ENCODE peak calls at places on chromosomes 2 and 18, in five cellular contexts. O, M, V, G and C are unnamed samples.

GRCh38 chr18:48589797-48590519 is 51.1 kb downstream of the CTIF start:
- DNase-seq in O (no peak), M (no peak), V (no peak), G (no peak), C (no peak)

GRCh38 chr2:116674188-116674587 is 1140.3 kb upstream of the DDX18 start:
- DNase-seq in O (no peak), M (no peak), V (no peak), G (no peak), C (no peak)

GRCh38 chr2:74414475-74414874 is 6.9 kb downstream of the C2orf81 start:
- DNase-seq in O (no peak), M (no peak), V (no peak), G (no peak), C (peak; percentile 54)

GRCh38 chr2:147311058-147311429 is 533.8 kb upstream of the ACVR2A start:
- DNase-seq in O (no peak), M (peak; percentile 18), V (no peak), G (no peak), C (no peak)

GRCh38 chr2:220509921-220510320 is 882.5 kb downstream of the SLC4A3 start:
- DNase-seq in O (no peak), M (no peak), V (no peak), G (no peak), C (no peak)

GRCh38 chr18:38459595-38459994 is 894.0 kb upstream of the CELF4 start:
- DNase-seq in O (no peak), M (no peak), V (no peak), G (no peak), C (no peak)

GRCh38 chr2:62163106-62163831 is 32.6 kb upstream of the B3GNT2 start:
- DNase-seq in O (no peak), M (no peak), V (peak; percentile 65), G (no peak), C (peak; percentile 42)

GRCh38 chr2:108224022-108224421 is 15.7 kb upstream of the SULT1C3 start:
- DNase-seq in O (no peak), M (no peak), V (no peak), G (no peak), C (no peak)

GRCh38 chr2:199136681-199137080 is 321.1 kb downstream of the SATB2 start:
- DNase-seq in O (peak; percentile 70), M (peak; percentile 27), V (peak; percentile 5), G (peak; percentile 87), C (no peak)

GRCh38 chr2:217972490-217972889 is 30.3 kb downstream of the TNS1 start:
- DNase-seq in O (peak; percentile 36), M (no peak), V (no peak), G (no peak), C (no peak)

GRCh38 chr2:219344756-219345458 is 12.4 kb upstream of the RESP18 start:
- DNase-seq in O (peak; percentile 32), M (peak; percentile 28), V (no peak), G (peak; percentile 12), C (no peak)

GRCh38 chr2:202373490-202373889 is 2.6 kb upstream of the BMPR2 start:
- DNase-seq in O (no peak), M (no peak), V (no peak), G (peak; percentile 58), C (peak; percentile 37)

GRCh38 chr2:220678943-220679342 is 893.2 kb downstream of the EPHA4 start:
- DNase-seq in O (no peak), M (no peak), V (no peak), G (no peak), C (no peak)

GRCh38 chr2:151260492-151261239 is 997 bp downstream of the RBM43 start:
- DNase-seq in O (peak; percentile 65), M (no peak), V (no peak), G (peak; percentile 43), C (no peak)

GRCh38 chr2:105774781-105775337 is 30.1 kb downstream of the NCK2 start:
- DNase-seq in O (no peak), M (no peak), V (no peak), G (no peak), C (no peak)

GRCh38 chr2:42613281-42614064 is 45.0 kb downstream of the MTA3 start:
- DNase-seq in O (no peak), M (no peak), V (no peak), G (no peak), C (no peak)

GRCh38 chr2:96157649-96158553 is 12.7 kb upstream of the DUSP2 start:
- DNase-seq in O (no peak), M (no peak), V (peak; percentile 92), G (no peak), C (peak; percentile 67)

GRCh38 chr2:42566837-42567251 is 1.6 kb upstream of the MTA3 start:
- DNase-seq in O (no peak), M (no peak), V (no peak), G (no peak), C (no peak)

GRCh38 chr2:4791488-4791887 is 900.7 kb upstream of the SOX11 start:
- DNase-seq in O (no peak), M (no peak), V (no peak), G (no peak), C (no peak)

GRCh38 chr2:144834363-144834762 is 314.4 kb upstream of the ZEB2 start:
- DNase-seq in O (no peak), M (no peak), V (peak; percentile 11), G (no peak), C (no peak)

GRCh38 chr2:64658269-64658668 is 4.6 kb upstream of the SERTAD2 start:
- DNase-seq in O (no peak), M (no peak), V (no peak), G (no peak), C (no peak)

GRCh38 chr2:180519276-180519675 is 461.1 kb upstream of the UBE2E3 start:
- DNase-seq in O (peak; percentile 40), M (no peak), V (no peak), G (peak; percentile 68), C (no peak)

GRCh38 chr2:197641666-197642065 is 33.7 kb downstream of the RFTN2 start:
- DNase-seq in O (no peak), M (no peak), V (no peak), G (no peak), C (no peak)

GRCh38 chr18:52227536-52227935 is 112.5 kb upstream of the DCC start:
- DNase-seq in O (no peak), M (no peak), V (no peak), G (no peak), C (no peak)

GRCh38 chr2:225889452-225889851 is 489.9 kb downstream of the NYAP2 start:
- DNase-seq in O (peak; percentile 92), M (peak; percentile 30), V (no peak), G (peak; percentile 94), C (no peak)

GRCh38 chr2:45888641-45889040 is 237.2 kb downstream of the PRKCE start:
- DNase-seq in O (no peak), M (no peak), V (no peak), G (no peak), C (no peak)

GRCh38 chr2:45889620-45890019 is 238.1 kb downstream of the PRKCE start:
- DNase-seq in O (no peak), M (no peak), V (no peak), G (no peak), C (no peak)

GRCh38 chr2:45890819-45891218 is 239.3 kb downstream of the PRKCE start:
- DNase-seq in O (no peak), M (no peak), V (no peak), G (no peak), C (no peak)

GRCh38 chr2:45889053-45889452 is 237.6 kb downstream of the PRKCE start:
- DNase-seq in O (peak; percentile 65), M (no peak), V (peak; percentile 45), G (peak; percentile 52), C (peak; percentile 65)

DNA sequence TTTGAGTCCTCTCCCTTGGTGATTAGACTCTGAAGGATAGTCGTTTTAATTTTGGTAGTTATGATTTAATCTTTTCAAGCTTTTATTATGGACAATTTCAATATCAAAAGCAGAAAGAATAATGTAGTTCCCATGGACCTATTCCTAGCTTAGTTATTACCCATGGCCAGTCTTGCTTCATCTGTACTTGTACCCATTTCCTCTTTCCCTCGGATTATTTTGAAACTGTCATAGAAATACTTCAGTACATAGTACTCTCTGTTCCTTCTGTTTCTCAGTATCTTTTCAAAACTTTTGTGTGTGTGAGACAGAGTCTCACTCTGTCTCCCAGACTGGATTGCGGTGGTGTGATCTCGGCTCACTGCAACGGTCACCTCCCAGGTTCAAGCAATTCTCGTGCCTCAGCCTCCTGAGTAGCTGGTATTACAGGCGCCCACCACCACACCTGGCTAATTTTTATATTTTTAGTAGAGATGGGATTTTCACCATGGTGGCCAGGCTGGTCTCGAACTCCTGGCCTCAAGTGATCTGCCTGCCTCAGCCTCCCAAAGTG is 238.7 kb downstream of the PRKCE start:
- DNase-seq in O (no peak), M (no peak), V (no peak), G (no peak), C (no peak)
- H3K9ac ChIP-seq in O (no peak overlapping the region), M (no peak overlapping the region), V (no peak overlapping the region), G (no peak overlapping the region), C (no peak overlapping the region)

GRCh38 chr2:55119711-55120487 is 69.6 kb upstream of the RTN4 start:
- DNase-seq in O (peak; percentile 58), M (no peak), V (peak; percentile 15), G (no peak), C (peak; percentile 63)
- H3K27ac ChIP-seq in O (peak overlapping the region; percentile 2), M (peak overlapping the region; percentile 46), V (peak overlapping the region; percentile 65), G (peak overlapping the region; percentile 30), C (peak overlapping the region; percentile 69)

GRCh38 chr2:113156278-113157107 is 17.3 kb upstream of the PSD4 start:
- DNase-seq in O (peak; percentile 15), M (peak; percentile 29), V (no peak), G (no peak), C (peak; percentile 74)

GRCh38 chr2:113157108-113157896 is 16.5 kb upstream of the PSD4 start:
- DNase-seq in O (peak; percentile 23), M (peak; percentile 76), V (peak; percentile 72), G (no peak), C (peak; percentile 85)

GRCh38 chr2:113157897-113158753 is 15.6 kb upstream of the PSD4 start:
- DNase-seq in O (peak; percentile 40), M (peak; percentile 37), V (no peak), G (peak; percentile 26), C (no peak)

GRCh38 chr2:113158884-113159553 is 14.8 kb upstream of the PSD4 start:
- DNase-seq in O (peak; percentile 92), M (no peak), V (no peak), G (peak; percentile 45), C (no peak)

DNA sequence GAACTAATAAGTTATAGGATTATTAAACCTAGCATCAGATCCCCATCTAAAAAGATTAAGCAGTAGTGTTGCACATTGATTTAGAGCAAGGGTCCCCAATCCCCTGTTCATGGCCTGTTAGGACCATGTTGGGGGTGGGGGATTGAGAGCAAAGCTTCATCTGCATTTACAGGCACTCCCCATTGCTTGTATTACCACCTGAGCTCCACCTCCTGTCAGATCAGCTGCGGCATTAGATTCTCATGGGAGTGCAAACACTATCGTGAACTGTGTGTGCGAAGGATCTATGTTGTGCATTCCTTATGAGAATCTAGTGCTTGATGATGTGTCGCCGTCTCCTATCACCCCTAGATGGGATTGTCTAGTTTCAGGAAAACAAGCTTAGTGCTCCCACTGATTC is 18.4 kb upstream of the PSD4 start:
- DNase-seq in O (no peak), M (peak; percentile 10), V (no peak), G (no peak), C (no peak)
- H3K9ac ChIP-seq in O (no peak overlapping the region), M (no peak overlapping the region), V (no peak overlapping the region), G (no peak overlapping the region), C (no peak overlapping the region)

DNA sequence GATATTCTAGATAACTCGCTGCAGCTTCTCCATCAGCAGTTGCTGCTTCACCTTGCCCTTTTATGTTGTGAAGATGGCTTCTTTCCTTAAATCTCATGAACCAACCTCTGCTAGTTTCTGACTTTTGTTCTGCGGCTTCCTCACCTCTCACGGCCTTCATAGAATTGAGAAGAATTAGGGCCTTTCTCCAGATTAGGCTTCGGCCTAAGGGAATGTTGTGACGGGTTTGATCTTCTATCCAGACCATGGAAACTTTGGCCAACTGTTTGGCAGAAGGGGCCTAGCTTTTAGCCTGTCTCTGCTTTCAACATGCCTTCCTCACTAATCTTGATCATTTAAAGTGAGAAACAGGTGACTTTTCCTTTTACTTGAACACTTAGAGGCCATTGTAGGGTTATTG is 199.9 kb downstream of the CYP26B1 start:
- DNase-seq in O (no peak), M (no peak), V (no peak), G (no peak), C (no peak)
- H3K27ac ChIP-seq in O (no peak overlapping the region), M (no peak overlapping the region), V (no peak overlapping the region), G (no peak overlapping the region), C (no peak overlapping the region)